ENCODE peak calls at places on chromosomes 5 and 9, in six cellular contexts. One of them, this sample, is unnamed.

GRCh38 chr5:144436007-144436406 is 265.3 kb downstream of the KCTD16 start:
- DNase-seq in Calu3: no peak
- DNase-seq in GM10248: no peak
- DNase-seq in cardiac muscle cell: no peak
- DNase-seq in RWPE1: no peak
- DNase-seq in GM13977: no peak
- DNase-seq in this sample: no peak

GRCh38 chr5:142296914-142297417 is 27.9 kb downstream of the SPRY4 start:
- DNase-seq in Calu3: no peak
- DNase-seq in GM10248: no peak
- DNase-seq in cardiac muscle cell: peak
- DNase-seq in RWPE1: no peak
- DNase-seq in GM13977: no peak
- DNase-seq in this sample: no peak

GRCh38 chr5:143583385-143583784 is 179.9 kb upstream of the NR3C1 start:
- DNase-seq in Calu3: no peak
- DNase-seq in GM10248: no peak
- DNase-seq in cardiac muscle cell: no peak
- DNase-seq in RWPE1: no peak
- DNase-seq in GM13977: no peak
- DNase-seq in this sample: no peak

GRCh38 chr5:103918668-103919367 is 356.2 kb upstream of the NUDT12 start:
- DNase-seq in Calu3: no peak
- DNase-seq in GM10248: no peak
- DNase-seq in cardiac muscle cell: no peak
- DNase-seq in RWPE1: no peak
- DNase-seq in GM13977: no peak
- DNase-seq in this sample: no peak

GRCh38 chr5:7877851-7878250 is 8.9 kb downstream of the MTRR start:
- DNase-seq in Calu3: no peak
- DNase-seq in GM10248: no peak
- DNase-seq in cardiac muscle cell: no peak
- DNase-seq in RWPE1: no peak
- DNase-seq in GM13977: no peak
- DNase-seq in this sample: no peak

GRCh38 chr5:14269395-14269794 is 126.3 kb downstream of the TRIO start:
- DNase-seq in Calu3: no peak
- DNase-seq in GM10248: no peak
- DNase-seq in cardiac muscle cell: no peak
- DNase-seq in RWPE1: no peak
- DNase-seq in GM13977: no peak
- DNase-seq in this sample: no peak

GRCh38 chr5:39584921-39585320 is 160.1 kb upstream of the DAB2 start:
- DNase-seq in Calu3: no peak
- DNase-seq in GM10248: no peak
- DNase-seq in cardiac muscle cell: no peak
- DNase-seq in RWPE1: no peak
- DNase-seq in GM13977: no peak
- DNase-seq in this sample: no peak

GRCh38 chr9:69444791-69445190 is 119.8 kb downstream of the ENTREP1 start:
- DNase-seq in Calu3: no peak
- DNase-seq in GM10248: no peak
- DNase-seq in cardiac muscle cell: no peak
- DNase-seq in RWPE1: no peak
- DNase-seq in GM13977: no peak
- DNase-seq in this sample: no peak

GRCh38 chr5:141858084-141858765 is 20.0 kb downstream of the PCDH1 start:
- DNase-seq in Calu3: no peak
- DNase-seq in GM10248: no peak
- DNase-seq in cardiac muscle cell: no peak
- DNase-seq in RWPE1: no peak
- DNase-seq in GM13977: no peak
- DNase-seq in this sample: no peak

GRCh38 chr5:77560677-77561263 is 68.7 kb upstream of the WDR41 start:
- DNase-seq in Calu3: peak
- DNase-seq in GM10248: peak
- DNase-seq in cardiac muscle cell: peak
- DNase-seq in RWPE1: peak
- DNase-seq in GM13977: peak
- DNase-seq in this sample: peak

GRCh38 chr5:6719417-6719816 is 6.2 kb downstream of the TENT4A start:
- DNase-seq in Calu3: no peak
- DNase-seq in GM10248: no peak
- DNase-seq in cardiac muscle cell: no peak
- DNase-seq in RWPE1: no peak
- DNase-seq in GM13977: no peak
- DNase-seq in this sample: no peak

GRCh38 chr5:112918679-112919078 is 3.3 kb downstream of the REEP5 start:
- DNase-seq in Calu3: no peak
- DNase-seq in GM10248: no peak
- DNase-seq in cardiac muscle cell: no peak
- DNase-seq in RWPE1: no peak
- DNase-seq in GM13977: no peak
- DNase-seq in this sample: no peak

GRCh38 chr5:33074548-33074947 is 363.4 kb downstream of the NPR3 start:
- DNase-seq in Calu3: no peak
- DNase-seq in GM10248: no peak
- DNase-seq in cardiac muscle cell: no peak
- DNase-seq in RWPE1: no peak
- DNase-seq in GM13977: no peak
- DNase-seq in this sample: no peak

GRCh38 chr5:1493413-1493812 is 30.3 kb downstream of the LPCAT1 start:
- DNase-seq in Calu3: no peak
- DNase-seq in GM10248: no peak
- DNase-seq in cardiac muscle cell: no peak
- DNase-seq in RWPE1: no peak
- DNase-seq in GM13977: no peak
- DNase-seq in this sample: no peak

GRCh38 chr5:154801083-154801482 is 45.9 kb downstream of the LARP1 start:
- DNase-seq in Calu3: no peak
- DNase-seq in GM10248: no peak
- DNase-seq in cardiac muscle cell: no peak
- DNase-seq in RWPE1: no peak
- DNase-seq in GM13977: no peak
- DNase-seq in this sample: no peak

GRCh38 chr5:172637740-172638139 is 3.3 kb upstream of the NEURL1B start:
- DNase-seq in Calu3: no peak
- DNase-seq in GM10248: no peak
- DNase-seq in cardiac muscle cell: no peak
- DNase-seq in RWPE1: no peak
- DNase-seq in GM13977: no peak
- DNase-seq in this sample: no peak

GRCh38 chr5:66969963-66970362 is 226.6 kb downstream of the CD180 start:
- DNase-seq in Calu3: no peak
- DNase-seq in GM10248: no peak
- DNase-seq in cardiac muscle cell: no peak
- DNase-seq in RWPE1: no peak
- DNase-seq in GM13977: no peak
- DNase-seq in this sample: no peak

GRCh38 chr5:125083932-125084331 is 337.5 kb upstream of the ZNF608 start:
- DNase-seq in Calu3: no peak
- DNase-seq in GM10248: no peak
- DNase-seq in cardiac muscle cell: no peak
- DNase-seq in RWPE1: peak
- DNase-seq in GM13977: no peak
- DNase-seq in this sample: no peak

GRCh38 chr9:105693435-105694275 is 686 bp upstream of the TMEM38B start:
- DNase-seq in Calu3: no peak
- DNase-seq in GM10248: peak
- DNase-seq in cardiac muscle cell: no peak
- DNase-seq in RWPE1: peak
- DNase-seq in GM13977: peak
- DNase-seq in this sample: peak

GRCh38 chr5:92674322-92674721 is 906.7 kb downstream of the NR2F1-AS1 start:
- DNase-seq in Calu3: no peak
- DNase-seq in GM10248: no peak
- DNase-seq in cardiac muscle cell: no peak
- DNase-seq in RWPE1: no peak
- DNase-seq in GM13977: no peak
- DNase-seq in this sample: no peak

GRCh38 chr5:149706158-149706557 is 24.0 kb upstream of the PPARGC1B start:
- DNase-seq in Calu3: no peak
- DNase-seq in GM10248: no peak
- DNase-seq in cardiac muscle cell: no peak
- DNase-seq in RWPE1: no peak
- DNase-seq in GM13977: no peak
- DNase-seq in this sample: no peak

GRCh38 chr5:143182901-143183820 is 220.3 kb downstream of the NR3C1 start:
- DNase-seq in Calu3: no peak
- DNase-seq in GM10248: peak
- DNase-seq in cardiac muscle cell: no peak
- DNase-seq in RWPE1: no peak
- DNase-seq in GM13977: peak
- DNase-seq in this sample: peak

GRCh38 chr5:124352312-124352711 is 394.1 kb downstream of the ZNF608 start:
- DNase-seq in Calu3: no peak
- DNase-seq in GM10248: no peak
- DNase-seq in cardiac muscle cell: no peak
- DNase-seq in RWPE1: no peak
- DNase-seq in GM13977: no peak
- DNase-seq in this sample: no peak

GRCh38 chr9:35905912-35906679 is at the start of gene HRCT1:
- DNase-seq in Calu3: peak
- DNase-seq in GM10248: no peak
- DNase-seq in cardiac muscle cell: no peak
- DNase-seq in RWPE1: peak
- DNase-seq in GM13977: no peak
- DNase-seq in this sample: no peak

GRCh38 chr9:98276907-98277469 is 21.5 kb upstream of the TBC1D2 start:
- DNase-seq in Calu3: no peak
- DNase-seq in GM10248: no peak
- DNase-seq in cardiac muscle cell: no peak
- DNase-seq in RWPE1: no peak
- DNase-seq in GM13977: no peak
- DNase-seq in this sample: no peak

GRCh38 chr5:15003511-15003920 is 131.9 kb upstream of the ANKH start:
- DNase-seq in Calu3: peak
- DNase-seq in GM10248: peak
- DNase-seq in cardiac muscle cell: peak
- DNase-seq in RWPE1: peak
- DNase-seq in GM13977: peak
- DNase-seq in this sample: peak

GRCh38 chr9:99253772-99254431 is 31.8 kb downstream of the SEC61B start:
- DNase-seq in Calu3: no peak
- DNase-seq in GM10248: peak
- DNase-seq in cardiac muscle cell: no peak
- DNase-seq in RWPE1: no peak
- DNase-seq in GM13977: peak
- DNase-seq in this sample: peak

GRCh38 chr5:148976569-148977321 is 86.1 kb downstream of the SH3TC2 start:
- DNase-seq in Calu3: no peak
- DNase-seq in GM10248: no peak
- DNase-seq in cardiac muscle cell: no peak
- DNase-seq in RWPE1: no peak
- DNase-seq in GM13977: no peak
- DNase-seq in this sample: no peak

DNA sequence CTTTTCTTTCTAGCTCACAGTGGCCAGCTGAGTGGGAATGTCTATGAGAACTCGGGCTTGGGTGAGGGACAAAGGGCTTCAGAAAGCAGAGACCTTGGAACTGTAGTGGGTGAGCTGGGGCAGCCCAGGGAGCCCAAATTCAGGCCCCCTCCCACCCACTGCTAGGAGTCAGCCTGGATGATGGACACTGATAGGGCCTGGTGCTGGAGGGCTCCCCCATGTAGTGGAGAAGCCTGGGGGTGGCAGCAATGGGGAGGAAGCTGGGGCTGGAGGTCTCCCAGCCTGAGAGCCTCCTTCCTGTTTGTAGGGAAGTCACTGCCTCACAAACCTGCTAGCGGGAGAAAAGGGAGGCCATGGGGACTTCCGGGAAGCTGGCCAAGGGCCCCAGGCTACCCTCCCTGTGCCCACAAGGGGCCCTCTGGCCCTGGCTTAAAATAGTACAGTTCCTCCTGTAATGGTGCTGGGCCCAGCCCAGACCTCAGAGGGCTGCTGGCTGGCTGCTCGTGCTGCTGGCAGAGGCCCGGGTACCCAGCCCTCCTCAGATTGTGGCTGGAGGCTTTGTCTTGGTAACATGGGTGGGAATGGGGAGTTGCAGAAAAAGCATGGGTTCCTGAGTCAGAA is 6.3 kb upstream of the NR5A1 start:
- DNase-seq in Calu3: no peak
- DNase-seq in GM10248: no peak
- DNase-seq in cardiac muscle cell: no peak
- DNase-seq in RWPE1: no peak
- DNase-seq in GM13977: no peak
- DNase-seq in this sample: no peak
- TF ChIP-seq CTCF in Calu3: no peak
- TF ChIP-seq CTCF in GM10248: no peak
- TF ChIP-seq CTCF in cardiac muscle cell: no peak
- TF ChIP-seq CTCF in RWPE1: no peak
- TF ChIP-seq CTCF in GM13977: no peak
- TF ChIP-seq CTCF in this sample: no peak

GRCh38 chr5:178732281-178732680 is 1.8 kb upstream of the ZNF354A start:
- DNase-seq in Calu3: no peak
- DNase-seq in GM10248: no peak
- DNase-seq in cardiac muscle cell: no peak
- DNase-seq in RWPE1: no peak
- DNase-seq in GM13977: no peak
- DNase-seq in this sample: no peak

GRCh38 chr5:178730940-178731265 is 444 bp upstream of the ZNF354A start:
- DNase-seq in Calu3: no peak
- DNase-seq in GM10248: no peak
- DNase-seq in cardiac muscle cell: no peak
- DNase-seq in RWPE1: no peak
- DNase-seq in GM13977: no peak
- DNase-seq in this sample: no peak
- TF ChIP-seq CTCF in Calu3: peak
- TF ChIP-seq CTCF in GM10248: no peak
- TF ChIP-seq CTCF in cardiac muscle cell: no peak
- TF ChIP-seq CTCF in RWPE1: peak
- TF ChIP-seq CTCF in GM13977: no peak
- TF ChIP-seq CTCF in this sample: no peak

GRCh38 chr9:134698587-134699342 is 57.2 kb downstream of the COL5A1 start:
- DNase-seq in Calu3: peak
- DNase-seq in GM10248: peak
- DNase-seq in cardiac muscle cell: peak
- DNase-seq in RWPE1: peak
- DNase-seq in GM13977: peak
- DNase-seq in this sample: peak
- TF ChIP-seq CTCF in Calu3: peak
- TF ChIP-seq CTCF in GM10248: peak
- TF ChIP-seq CTCF in cardiac muscle cell: peak
- TF ChIP-seq CTCF in RWPE1: peak
- TF ChIP-seq CTCF in GM13977: peak
- TF ChIP-seq CTCF in this sample: peak

DNA sequence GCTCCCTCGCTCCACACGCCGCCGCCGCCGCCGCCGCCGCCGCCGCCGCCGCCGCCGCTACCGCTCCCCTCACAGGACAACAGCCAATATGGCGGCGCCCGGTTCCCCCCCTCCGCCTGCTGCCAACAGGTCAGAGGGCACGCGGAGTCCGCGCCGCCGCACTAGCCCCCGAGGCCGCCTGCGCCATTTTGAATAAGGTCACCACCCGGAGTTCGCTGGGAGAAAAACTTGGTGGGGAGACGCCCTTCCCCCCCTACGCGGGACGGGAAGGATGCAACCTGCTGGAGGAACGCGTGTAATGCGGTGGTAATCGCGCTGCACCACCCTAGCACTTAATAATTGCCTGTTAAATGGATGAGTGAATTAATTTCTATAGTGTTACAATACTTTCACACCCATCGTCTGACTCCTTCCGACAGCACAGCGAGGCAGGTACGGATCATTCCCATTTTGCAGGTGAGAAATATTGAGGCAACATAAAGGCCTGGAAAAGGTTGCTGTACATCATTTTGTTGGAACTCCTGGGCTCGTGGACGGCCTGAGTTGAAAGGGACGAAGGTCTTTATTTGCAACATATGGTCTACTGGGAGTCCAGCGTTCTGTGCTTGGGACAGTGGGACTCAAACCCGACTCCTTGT is at the start of gene FAM193B:
- DNase-seq in Calu3: peak
- DNase-seq in GM10248: peak
- DNase-seq in cardiac muscle cell: peak
- DNase-seq in RWPE1: peak
- DNase-seq in GM13977: peak
- DNase-seq in this sample: peak
- TF ChIP-seq CTCF in Calu3: no peak
- TF ChIP-seq CTCF in GM10248: no peak
- TF ChIP-seq CTCF in cardiac muscle cell: peak
- TF ChIP-seq CTCF in RWPE1: peak
- TF ChIP-seq CTCF in GM13977: no peak
- TF ChIP-seq CTCF in this sample: no peak